ENCODE peak calls at places on chromosomes 3 and 15, in five cellular contexts. J is GM12865, T is HL-60, G is brain microvascular endothelial cell, N is cardiac fibroblast. F is an unnamed sample.

GRCh38 chr3:30471076-30471475 is 135.3 kb upstream of the TGFBR2 start:
- DNase-seq in G (no peak), N (peak; percentile 68), J (no peak), T (no peak), F (no peak)

GRCh38 chr15:95409924-95410323 is 920.6 kb upstream of the NR2F2 start:
- DNase-seq in J (no peak), T (no peak), N (peak; percentile 8), G (no peak), F (no peak)

GRCh38 chr15:25246641-25247417 is 192.0 kb downstream of the UBE3A start:
- DNase-seq in J (no peak), G (no peak), N (no peak), T (no peak), F (peak; percentile 52)

GRCh38 chr3:4401441-4401840 is 65.6 kb downstream of the SUMF1 start:
- DNase-seq in N (no peak), T (no peak), J (no peak), G (peak; percentile 15), F (no peak)

GRCh38 chr3:193502871-193503270 is 51.8 kb downstream of the ATP13A4 start:
- DNase-seq in G (no peak), J (no peak), N (no peak), T (no peak), F (no peak)

GRCh38 chr15:85496551-85497545 is 116.4 kb downstream of the AKAP13 start:
- DNase-seq in J (no peak), N (no peak), G (no peak), T (no peak), F (no peak)

GRCh38 chr3:124597273-124597672 is 133.0 kb upstream of the UMPS start:
- DNase-seq in T (no peak), G (no peak), N (no peak), J (no peak), F (no peak)

GRCh38 chr3:73625124-73625665 is 454 bp upstream of the PDZRN3 start:
- DNase-seq in N (peak; percentile 78), J (no peak), G (peak; percentile 32), T (no peak), F (no peak)

GRCh38 chr3:126511291-126511690 is 6.3 kb downstream of the UROC1 start:
- DNase-seq in T (no peak), J (no peak), N (no peak), G (no peak), F (no peak)

GRCh38 chr15:69612112-69612511 is 159.5 kb downstream of the RPLP1 start:
- DNase-seq in T (no peak), J (no peak), G (no peak), N (no peak), F (peak; percentile 23)

DNA sequence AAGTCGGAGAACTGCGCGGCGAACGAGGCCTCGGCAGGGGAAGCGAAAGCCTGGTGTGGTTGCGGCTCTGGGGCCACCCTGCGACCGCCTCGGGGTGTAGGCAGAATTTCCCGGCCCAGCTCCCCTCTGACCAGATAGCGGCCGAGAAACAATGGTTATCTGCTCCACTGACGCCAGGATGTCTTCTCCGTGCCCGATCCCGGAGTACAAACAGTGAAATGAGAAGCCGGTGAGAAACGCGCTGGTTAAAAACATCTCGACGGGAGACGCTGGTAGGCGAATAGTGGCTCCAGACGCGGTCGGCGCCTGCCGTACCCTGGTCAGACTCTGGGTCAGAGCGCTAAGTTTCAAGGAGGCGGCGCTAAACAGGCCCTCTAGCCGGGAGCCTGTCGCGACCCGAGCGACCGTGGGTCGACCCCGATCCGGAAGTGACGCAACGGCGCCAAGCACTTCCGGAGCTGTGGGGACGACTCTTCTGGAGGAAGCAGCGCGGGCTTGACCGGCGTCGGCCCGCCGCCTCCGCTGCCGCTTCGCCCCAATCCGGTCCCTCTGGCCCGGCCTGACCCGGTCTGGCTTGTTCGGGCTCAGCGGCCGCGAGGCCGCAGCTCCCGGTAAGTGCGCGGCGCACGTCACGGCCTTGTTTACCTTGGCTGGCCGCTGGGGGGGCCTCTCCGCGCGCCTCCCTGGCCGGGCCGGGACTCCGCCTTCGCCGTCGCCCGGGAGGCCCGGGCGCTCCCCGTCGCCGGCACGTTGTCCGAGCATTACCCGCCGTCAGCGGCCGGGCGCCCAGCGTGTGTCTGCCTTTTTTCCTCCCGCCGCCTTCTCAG is at the start of gene ARIH2:
- DNase-seq in T (peak; percentile 95), G (peak; percentile 82), N (peak; percentile 95), J (peak; percentile 97), F (peak; percentile 95)
- TF ChIP-seq CTCF in T (no peak), G (no peak), N (no peak), J (peak; percentile 5), F (peak; percentile 27)

DNA sequence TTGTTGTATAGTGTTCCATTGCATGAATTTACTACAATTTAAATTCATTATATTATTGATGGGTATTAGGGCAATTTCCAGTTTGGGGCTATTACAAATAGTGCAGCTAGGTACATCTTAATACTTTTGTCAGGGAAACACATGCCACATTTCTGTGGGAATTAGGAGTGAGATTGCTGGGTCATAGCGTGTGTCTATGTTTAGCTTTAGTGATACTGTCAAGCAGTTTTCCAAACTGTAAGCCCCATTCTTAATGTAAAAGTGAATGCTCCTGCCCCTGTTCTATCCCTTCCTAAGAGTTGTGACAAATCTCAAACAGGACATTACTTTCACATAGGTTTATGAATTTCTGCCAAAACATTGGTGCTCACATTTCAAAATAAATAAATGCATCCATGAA is 184.5 kb upstream of the ANKRD28 start:
- DNase-seq in J (no peak), T (no peak), N (no peak), G (no peak), F (no peak)
- H3K4me3 ChIP-seq in J (no peak overlapping the region), T (no peak overlapping the region), N (no peak overlapping the region), G (peak overlapping the region; percentile 31), F (no peak overlapping the region)

GRCh38 chr3:57597240-57597972 is at the start of gene ARF4:
- DNase-seq in G (peak; percentile 99), T (peak; percentile 98), J (peak; percentile 100), N (peak; percentile 100), F (peak; percentile 99)
- TF ChIP-seq CTCF in G (peak; percentile 26), T (no peak), J (peak; percentile 25), N (peak; percentile 10), F (no peak)

GRCh38 chr3:194680888-194681615 is 4.6 kb upstream of the FAM43A start:
- DNase-seq in G (no peak), N (no peak), J (no peak), T (no peak), F (peak; percentile 7)

GRCh38 chr3:194685050-194685722 is 497 bp upstream of the FAM43A start:
- DNase-seq in G (no peak), T (no peak), J (no peak), N (no peak), F (no peak)

GRCh38 chr3:194683431-194683830 is 2.3 kb upstream of the FAM43A start:
- DNase-seq in N (peak; percentile 12), T (no peak), G (no peak), J (no peak), F (no peak)

GRCh38 chr3:194682189-194682588 is 3.5 kb upstream of the FAM43A start:
- DNase-seq in N (no peak), G (no peak), J (no peak), T (no peak), F (no peak)

DNA sequence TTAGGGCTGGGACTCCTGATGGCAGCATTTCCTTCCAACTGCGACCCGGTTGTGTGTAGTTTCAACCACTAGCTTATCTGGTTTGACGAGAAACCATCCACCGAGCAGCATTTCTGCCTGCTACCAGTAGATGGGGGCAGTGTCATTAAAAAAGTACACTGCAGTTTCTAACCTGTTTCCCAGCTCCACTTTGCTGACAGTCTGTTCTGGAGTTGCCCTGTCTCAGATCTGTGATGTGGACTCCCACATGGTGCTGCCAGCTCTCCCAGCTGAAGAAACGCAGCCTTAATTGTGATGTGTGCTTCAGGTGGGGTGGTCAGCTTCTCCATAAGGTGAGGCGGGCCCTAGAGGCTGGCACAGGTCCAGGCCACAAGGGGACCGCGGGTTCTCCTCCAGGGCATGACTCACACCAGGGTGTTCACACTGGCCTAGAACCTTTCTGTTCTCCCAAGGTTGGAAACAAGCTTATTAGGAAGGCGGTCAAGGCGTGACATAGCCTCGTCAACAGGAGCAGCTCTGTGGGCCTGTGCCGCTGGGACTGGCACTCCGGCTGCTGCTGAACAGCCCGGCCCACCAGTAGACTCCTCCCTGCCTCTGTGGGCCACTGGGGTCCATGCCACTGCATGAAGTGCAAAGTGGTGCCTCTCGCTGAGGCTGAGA is 2.9 kb upstream of the FAM43A start:
- DNase-seq in T (peak; percentile 78), J (peak; percentile 89), G (peak; percentile 86), N (peak; percentile 91), F (peak; percentile 76)
- H3K4me3 ChIP-seq in T (no peak overlapping the region), J (no peak overlapping the region), G (no peak overlapping the region), N (no peak overlapping the region), F (no peak overlapping the region)

GRCh38 chr3:173397161-173398110 is at the start of gene NLGN1:
- DNase-seq in G (peak; percentile 54), T (no peak), J (no peak), N (peak; percentile 78), F (peak; percentile 64)
- TF ChIP-seq CTCF in G (peak; percentile 50), T (no peak), J (no peak), N (peak; percentile 32), F (peak; percentile 20)

DNA sequence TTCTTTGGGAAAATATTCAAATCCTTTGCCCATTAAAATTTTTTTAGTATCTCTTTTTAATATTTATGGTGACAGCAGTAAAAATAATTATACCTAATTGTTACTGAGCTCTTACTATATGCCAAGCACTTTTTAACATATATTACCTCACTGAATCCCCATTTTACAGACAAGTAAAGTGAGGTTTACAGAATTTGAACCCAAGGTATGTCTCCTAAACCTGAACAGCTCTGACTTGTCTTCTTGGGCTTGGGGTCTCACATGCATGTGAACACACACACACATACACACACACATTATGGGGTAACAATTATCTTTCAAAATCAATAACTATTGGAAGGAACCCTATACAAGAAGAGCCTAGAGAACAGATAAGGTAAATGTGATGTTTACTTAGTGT is 62.2 kb upstream of the ADCY5 start:
- DNase-seq in T (no peak), N (no peak), J (no peak), G (no peak), F (no peak)
- H3K4me3 ChIP-seq in T (no peak overlapping the region), N (no peak overlapping the region), J (no peak overlapping the region), G (no peak overlapping the region), F (no peak overlapping the region)

GRCh38 chr15:99087405-99087943 is 17.4 kb upstream of the SYNM start:
- DNase-seq in T (no peak), J (no peak), N (no peak), G (no peak), F (peak; percentile 47)
- TF ChIP-seq CTCF in T (no peak), J (no peak), N (no peak), G (no peak), F (no peak)

GRCh38 chr15:72237286-72238224 is 6.6 kb upstream of the PKM start:
- DNase-seq in N (peak; percentile 96), T (peak; percentile 93), G (peak; percentile 97), J (peak; percentile 81), F (peak; percentile 90)
- H3K4me3 ChIP-seq in N (peak overlapping the region; percentile 5), T (peak overlapping the region; percentile 27), G (peak overlapping the region; percentile 50), J (peak overlapping the region; percentile 34), F (no peak overlapping the region)

GRCh38 chr3:162512488-162512887 is 1015.9 kb downstream of the OTOL1 start:
- DNase-seq in J (no peak), T (no peak), G (no peak), N (peak; percentile 5), F (no peak)

GRCh38 chr3:162521669-162522068 is 1025.1 kb downstream of the OTOL1 start:
- DNase-seq in T (no peak), J (no peak), G (no peak), N (no peak), F (no peak)

DNA sequence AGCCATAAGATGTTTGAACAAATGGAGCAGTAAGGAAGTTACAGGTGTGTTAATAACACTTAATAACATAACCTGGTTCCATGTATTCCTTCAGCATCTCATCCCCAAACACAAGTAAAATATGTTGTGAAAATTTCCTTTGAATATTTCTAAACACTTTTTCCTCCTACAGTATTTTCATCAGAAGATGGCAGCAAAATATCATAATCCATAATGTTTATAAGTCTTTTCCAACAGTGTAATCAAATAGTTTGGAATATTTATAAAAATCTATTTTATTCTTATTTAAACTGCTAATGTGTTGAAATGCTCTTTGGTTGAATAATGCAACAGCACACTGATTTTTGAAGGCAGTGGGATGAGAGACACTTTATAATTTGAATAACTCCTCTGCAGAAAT is 1020.5 kb downstream of the OTOL1 start:
- DNase-seq in N (no peak), G (no peak), T (no peak), J (no peak), F (no peak)
- TF ChIP-seq CTCF in N (no peak), G (no peak), T (no peak), J (no peak), F (no peak)